ENCODE peak calls at places on chromosome 14, in five cellular contexts. One of them, this sample, is unnamed.

GRCh38 chr14:77498120-77498979 is at the start of gene ISM2:
- DNase-seq in A172: no peak
- DNase-seq in nephron progenitor cell: peak
- DNase-seq in cardiac fibroblast: peak
- DNase-seq in GM12864: no peak
- DNase-seq in this sample: no peak

GRCh38 chr14:89481167-89481566 is 64.1 kb upstream of the FOXN3 start:
- DNase-seq in A172: no peak
- DNase-seq in nephron progenitor cell: peak
- DNase-seq in cardiac fibroblast: no peak
- DNase-seq in GM12864: no peak
- DNase-seq in this sample: peak

GRCh38 chr14:91732859-91733477 is 1.1 kb upstream of the CATSPERB start:
- DNase-seq in A172: no peak
- DNase-seq in nephron progenitor cell: no peak
- DNase-seq in cardiac fibroblast: peak
- DNase-seq in GM12864: no peak
- DNase-seq in this sample: no peak

GRCh38 chr14:95858893-95859292 is 17.7 kb upstream of the TUNAR start:
- DNase-seq in A172: no peak
- DNase-seq in nephron progenitor cell: no peak
- DNase-seq in cardiac fibroblast: no peak
- DNase-seq in GM12864: no peak
- DNase-seq in this sample: no peak

GRCh38 chr14:104768437-104769323 is 15.7 kb downstream of the SIVA1 start:
- DNase-seq in A172: peak
- DNase-seq in nephron progenitor cell: peak
- DNase-seq in cardiac fibroblast: peak
- DNase-seq in GM12864: peak
- DNase-seq in this sample: peak

GRCh38 chr14:33026850-33027420 is 88.3 kb downstream of the NPAS3 start:
- DNase-seq in A172: no peak
- DNase-seq in nephron progenitor cell: no peak
- DNase-seq in cardiac fibroblast: peak
- DNase-seq in GM12864: no peak
- DNase-seq in this sample: no peak

GRCh38 chr14:54207476-54207875 is 189.3 kb upstream of the CDKN3 start:
- DNase-seq in A172: no peak
- DNase-seq in nephron progenitor cell: no peak
- DNase-seq in cardiac fibroblast: peak
- DNase-seq in GM12864: no peak
- DNase-seq in this sample: no peak

GRCh38 chr14:59281613-59282012 is 93.1 kb downstream of the DAAM1 start:
- DNase-seq in A172: no peak
- DNase-seq in nephron progenitor cell: no peak
- DNase-seq in cardiac fibroblast: peak
- DNase-seq in GM12864: no peak
- DNase-seq in this sample: no peak

GRCh38 chr14:27096091-27096490 is 498.3 kb upstream of the NOVA1 start:
- DNase-seq in A172: no peak
- DNase-seq in nephron progenitor cell: no peak
- DNase-seq in cardiac fibroblast: no peak
- DNase-seq in GM12864: no peak
- DNase-seq in this sample: no peak

GRCh38 chr14:38867561-38868150 is 235.4 kb downstream of the SEC23A start:
- DNase-seq in A172: peak
- DNase-seq in nephron progenitor cell: peak
- DNase-seq in cardiac fibroblast: peak
- DNase-seq in GM12864: peak
- DNase-seq in this sample: peak

GRCh38 chr14:63677891-63678379 is 36.3 kb upstream of the WDR89 start:
- DNase-seq in A172: peak
- DNase-seq in nephron progenitor cell: no peak
- DNase-seq in cardiac fibroblast: peak
- DNase-seq in GM12864: no peak
- DNase-seq in this sample: no peak

GRCh38 chr14:51211149-51211548 is 28.9 kb upstream of the TMX1 start:
- DNase-seq in A172: no peak
- DNase-seq in nephron progenitor cell: no peak
- DNase-seq in cardiac fibroblast: peak
- DNase-seq in GM12864: no peak
- DNase-seq in this sample: no peak

GRCh38 chr14:68820119-68820518 is 27.3 kb upstream of the ZFP36L1 start:
- DNase-seq in A172: no peak
- DNase-seq in nephron progenitor cell: no peak
- DNase-seq in cardiac fibroblast: no peak
- DNase-seq in GM12864: no peak
- DNase-seq in this sample: no peak

GRCh38 chr14:64209428-64210165 is 84.6 kb downstream of the ESR2 start:
- DNase-seq in A172: no peak
- DNase-seq in nephron progenitor cell: no peak
- DNase-seq in cardiac fibroblast: peak
- DNase-seq in GM12864: no peak
- DNase-seq in this sample: peak

GRCh38 chr14:28382460-28383220 is 383.9 kb upstream of the FOXG1 start:
- DNase-seq in A172: peak
- DNase-seq in nephron progenitor cell: no peak
- DNase-seq in cardiac fibroblast: peak
- DNase-seq in GM12864: no peak
- DNase-seq in this sample: no peak

GRCh38 chr14:100190126-100190525 is 30.7 kb upstream of the DEGS2 start:
- DNase-seq in A172: no peak
- DNase-seq in nephron progenitor cell: no peak
- DNase-seq in cardiac fibroblast: no peak
- DNase-seq in GM12864: no peak
- DNase-seq in this sample: no peak

GRCh38 chr14:95137164-95137803 is 20.0 kb downstream of the DICER1 start:
- DNase-seq in A172: no peak
- DNase-seq in nephron progenitor cell: no peak
- DNase-seq in cardiac fibroblast: no peak
- DNase-seq in GM12864: no peak
- DNase-seq in this sample: no peak

GRCh38 chr14:75702107-75702506 is 41.1 kb downstream of the TTLL5 start:
- DNase-seq in A172: no peak
- DNase-seq in nephron progenitor cell: no peak
- DNase-seq in cardiac fibroblast: no peak
- DNase-seq in GM12864: no peak
- DNase-seq in this sample: no peak

GRCh38 chr14:89617142-89617460 is 200.1 kb upstream of the FOXN3 start:
- DNase-seq in A172: no peak
- DNase-seq in nephron progenitor cell: no peak
- DNase-seq in cardiac fibroblast: no peak
- DNase-seq in GM12864: no peak
- DNase-seq in this sample: no peak

GRCh38 chr14:22512106-22512814 is 76.8 kb downstream of the DAD1 start:
- DNase-seq in A172: no peak
- DNase-seq in nephron progenitor cell: no peak
- DNase-seq in cardiac fibroblast: no peak
- DNase-seq in GM12864: no peak
- DNase-seq in this sample: no peak

This sample was measured in colonic mucosa.